ENCODE peak calls at places on chromosomes 16 and 17, in eight cellular contexts. S is HFF-Myc; I is IMR-90; L is foreskin fibroblast; R is Calu3; C is cardiac fibroblast; M is dorsolateral prefrontal cortex; J is CD8-positive, alpha-beta T cell. Z is an unnamed sample.

GRCh38 chr17:70086468-70086867 is 11.4 kb downstream of the KCNJ16 start:
- DNase-seq in R (no peak), S (no peak), J (no peak), L (no peak), I (peak), C (no peak), M (no peak), Z (no peak)

GRCh38 chr17:2055494-2056220 is 754 bp downstream of the HIC1 start:
- DNase-seq in R (no peak), C (peak), I (peak), J (no peak), S (no peak), M (no peak), L (peak), Z (peak)

GRCh38 chr17:21170829-21171228 is 43.1 kb downstream of the TMEM11 start:
- DNase-seq in C (no peak), J (no peak), M (no peak), R (no peak), L (no peak), S (no peak), I (no peak), Z (no peak)

GRCh38 chr16:62194828-62195227 is 158.6 kb upstream of the CDH8 start:
- DNase-seq in J (no peak), S (no peak), M (no peak), C (no peak), L (no peak), I (no peak), R (no peak), Z (peak)

GRCh38 chr17:21532763-21533385 is 156.7 kb downstream of the KCNJ12 start:
- DNase-seq in C (no peak), L (no peak), S (no peak), R (no peak), J (no peak), I (no peak), M (no peak), Z (peak)

GRCh38 chr17:27354491-27355081 is 60.7 kb downstream of the WSB1 start:
- DNase-seq in M (no peak), R (peak), S (no peak), I (no peak), C (no peak), L (peak), J (no peak), Z (peak)

GRCh38 chr16:4082474-4083044 is 33.7 kb downstream of the ADCY9 start:
- DNase-seq in M (no peak), C (no peak), I (no peak), S (no peak), J (no peak), L (no peak), R (no peak), Z (no peak)

GRCh38 chr17:8162997-8163977 is 539 bp upstream of the VAMP2 start:
- DNase-seq in S (no peak), L (peak), J (no peak), R (no peak), M (no peak), I (no peak), C (no peak), Z (no peak)

GRCh38 chr17:21680366-21680765 is 12.0 kb upstream of the KCNJ18 start:
- DNase-seq in I (no peak), J (no peak), R (no peak), S (no peak), M (peak), L (no peak), C (no peak), Z (no peak)

GRCh38 chr16:56450275-56450889 is 750 bp downstream of the NUDT21 start:
- DNase-seq in M (no peak), R (no peak), S (no peak), C (peak), I (peak), L (peak), J (no peak), Z (peak)

GRCh38 chr17:40060887-40061480 is 1.8 kb upstream of the THRA start:
- DNase-seq in I (no peak), S (no peak), J (no peak), R (peak), L (no peak), C (no peak), M (peak), Z (no peak)

GRCh38 chr16:84449156-84450140 is 55.0 kb downstream of the MEAK7 start:
- DNase-seq in S (no peak), M (peak), R (no peak), L (no peak), J (no peak), I (no peak), C (no peak), Z (no peak)

GRCh38 chr17:45794840-45795239 is 10.7 kb downstream of the CRHR1 start:
- DNase-seq in M (peak), R (peak), L (no peak), S (no peak), C (no peak), J (no peak), I (no peak), Z (no peak)

GRCh38 chr17:58327363-58328194 is 1.0 kb downstream of the TSPOAP1 start:
- DNase-seq in L (no peak), R (no peak), C (no peak), S (no peak), I (no peak), J (no peak), M (no peak), Z (no peak)

GRCh38 chr16:4404247-4404966 is 12.0 kb downstream of the CORO7 start:
- DNase-seq in C (peak), J (no peak), S (no peak), I (no peak), M (peak), L (peak), R (peak), Z (peak)

GRCh38 chr16:86063696-86064405 is 164.9 kb downstream of the IRF8 start:
- DNase-seq in I (no peak), R (no peak), M (no peak), J (no peak), C (no peak), S (no peak), L (no peak), Z (peak)

GRCh38 chr16:67475051-67475450 is 5.9 kb downstream of the ATP6V0D1 start:
- DNase-seq in I (no peak), S (no peak), M (no peak), L (no peak), C (no peak), J (no peak), R (no peak), Z (no peak)

GRCh38 chr16:7315813-7316212 is 16.8 kb upstream of the RBFOX1 start:
- DNase-seq in L (no peak), S (no peak), R (no peak), C (no peak), J (no peak), I (no peak), M (no peak), Z (no peak)

GRCh38 chr16:52265446-52265861 is 281.5 kb downstream of the TOX3 start:
- DNase-seq in S (no peak), J (no peak), M (no peak), I (no peak), C (no peak), R (no peak), L (no peak), Z (no peak)

GRCh38 chr16:16971042-16971441 is 499.7 kb downstream of the XYLT1 start:
- DNase-seq in J (no peak), S (no peak), M (no peak), R (no peak), I (no peak), C (no peak), L (no peak), Z (no peak)

GRCh38 chr16:85931596-85932402 is 32.8 kb downstream of the IRF8 start:
- DNase-seq in I (no peak), S (no peak), L (no peak), R (no peak), J (no peak), C (no peak), M (no peak), Z (no peak)

GRCh38 chr17:29039764-29040598 is 3.0 kb upstream of the PIPOX start:
- DNase-seq in I (peak), C (peak), S (peak), J (no peak), R (no peak), L (peak), M (no peak), Z (no peak)

GRCh38 chr17:8126306-8127066 is 2.6 kb upstream of the HES7 start:
- DNase-seq in M (no peak), J (no peak), C (peak), R (peak), S (no peak), L (peak), I (peak), Z (peak)

GRCh38 chr16:69443809-69444611 is 19.6 kb downstream of the CYB5B start:
- DNase-seq in J (peak), C (peak), S (no peak), I (peak), M (no peak), L (peak), R (no peak), Z (no peak)

GRCh38 chr17:74282587-74283370 is 8.7 kb downstream of the DNAI2 start:
- DNase-seq in R (no peak), C (no peak), L (no peak), J (peak), M (no peak), S (no peak), I (no peak), Z (peak)

DNA sequence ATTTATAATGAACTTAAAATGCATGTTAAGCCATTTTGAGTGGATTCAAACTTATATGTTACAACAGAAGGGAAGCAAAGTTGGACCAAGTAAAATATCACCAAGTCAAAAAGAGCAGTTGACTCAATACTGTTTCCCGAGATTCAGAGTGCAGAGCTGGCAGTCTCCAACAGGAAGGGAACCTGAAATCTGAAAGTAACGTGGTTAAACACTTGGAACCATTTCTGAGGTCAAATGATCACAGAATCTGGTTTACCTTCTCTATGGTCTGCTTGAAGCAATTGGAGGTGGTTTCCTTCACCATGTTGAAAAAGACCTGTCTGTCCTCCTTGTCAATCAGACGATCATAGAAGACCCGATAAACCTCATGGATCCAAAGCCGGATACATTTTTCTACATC is 86.5 kb downstream of the LYRM1 start:
- DNase-seq in C (no peak), L (no peak), I (no peak), R (no peak), J (no peak), M (no peak), S (no peak), Z (peak)
- TF ChIP-seq CTCF in C (no peak), L (no peak), I (no peak), R (no peak), J (no peak), M (no peak), S (no peak), Z (no peak)

GRCh38 chr16:5487728-5488127 is 390.1 kb upstream of the EEF2KMT start:
- DNase-seq in C (no peak), R (no peak), I (no peak), S (no peak), J (no peak), M (no peak), L (no peak), Z (no peak)

GRCh38 chr16:5488581-5488980 is 391.0 kb upstream of the EEF2KMT start:
- DNase-seq in J (no peak), L (no peak), M (no peak), S (no peak), C (no peak), R (no peak), I (no peak), Z (no peak)

GRCh38 chr16:5496013-5496412 is 398.4 kb upstream of the EEF2KMT start:
- DNase-seq in I (no peak), M (no peak), J (no peak), S (no peak), C (no peak), R (no peak), L (no peak), Z (no peak)

DNA sequence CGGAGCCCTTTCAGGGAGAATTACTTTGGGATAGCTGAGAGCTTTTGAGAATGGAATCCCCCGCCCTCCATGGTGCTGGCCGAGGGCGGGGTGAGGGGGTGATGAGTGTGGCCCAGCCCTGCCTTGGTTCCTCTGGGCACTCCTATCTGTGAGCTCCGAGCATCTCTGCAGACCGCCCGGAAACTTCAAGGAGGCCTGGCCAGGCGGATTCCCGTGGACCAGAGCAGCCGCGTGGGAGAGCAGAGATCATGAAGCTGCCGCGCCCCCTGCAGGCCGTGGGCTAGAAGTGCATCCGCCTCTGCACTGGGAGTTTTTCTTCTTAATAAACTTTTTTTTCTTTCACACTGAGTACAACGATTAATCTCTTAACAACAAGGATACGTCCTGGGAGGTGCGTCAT is 392.9 kb upstream of the EEF2KMT start:
- DNase-seq in C (no peak), J (no peak), L (peak), S (no peak), M (peak), I (no peak), R (peak), Z (peak)
- TF ChIP-seq CTCF in C (peak), J (peak), L (peak), S (peak), M (peak), I (no peak), R (peak), Z (peak)

GRCh38 chr16:13076878-13077277 is 175.5 kb downstream of the SHISA9 start:
- DNase-seq in C (no peak), S (no peak), L (no peak), J (no peak), I (no peak), M (no peak), R (no peak), Z (no peak)
- TF ChIP-seq CTCF in C (no peak), S (no peak), L (no peak), J (no peak), I (no peak), M (no peak), R (no peak), Z (no peak)

GRCh38 chr16:24525970-24526559 is 13.3 kb upstream of the RBBP6 start:
- DNase-seq in C (peak), I (no peak), S (no peak), L (peak), R (no peak), J (no peak), M (no peak), Z (no peak)

GRCh38 chr16:24524855-24525652 is 14.3 kb upstream of the RBBP6 start:
- DNase-seq in S (no peak), R (no peak), L (peak), J (no peak), I (no peak), M (no peak), C (peak), Z (no peak)

GRCh38 chr16:24523569-24523968 is 15.8 kb upstream of the RBBP6 start:
- DNase-seq in S (no peak), L (peak), J (no peak), R (no peak), C (no peak), I (no peak), M (no peak), Z (no peak)

GRCh38 chr16:24522751-24523150 is 16.6 kb upstream of the RBBP6 start:
- DNase-seq in J (no peak), S (no peak), R (no peak), C (no peak), L (no peak), I (no peak), M (no peak), Z (no peak)

GRCh38 chr16:24526701-24527470 is 12.5 kb upstream of the RBBP6 start:
- DNase-seq in S (no peak), M (no peak), J (no peak), C (no peak), L (no peak), R (no peak), I (no peak), Z (no peak)
- TF ChIP-seq CTCF in S (no peak), M (no peak), J (no peak), C (no peak), L (no peak), R (no peak), I (no peak), Z (no peak)

GRCh38 chr17:79090503-79091372 is 16.1 kb downstream of the ENGASE start:
- DNase-seq in I (no peak), S (no peak), R (no peak), C (peak), M (no peak), J (no peak), L (peak), Z (peak)
- TF ChIP-seq CTCF in I (peak), S (peak), R (no peak), C (peak), M (peak), J (no peak), L (peak), Z (no peak)

DNA sequence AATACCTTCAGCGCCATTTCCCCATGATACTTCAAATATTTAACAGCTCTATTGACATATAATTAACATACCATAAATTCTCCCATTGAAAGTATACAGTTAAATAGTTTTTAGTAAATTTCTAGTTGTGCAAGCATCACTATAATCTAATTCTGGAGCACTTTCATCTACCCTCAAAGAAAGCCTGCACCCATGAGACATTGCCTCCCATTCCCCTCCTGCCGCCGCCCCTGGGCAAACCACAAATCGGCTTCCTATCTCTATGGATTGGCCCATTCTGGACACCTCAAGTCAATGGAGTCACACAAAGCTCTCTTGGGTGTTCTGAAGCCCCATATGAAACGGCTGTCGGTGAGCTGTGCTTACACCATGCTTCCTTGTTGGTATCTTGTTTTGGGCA is 77.3 kb upstream of the CBX4 start:
- DNase-seq in C (no peak), J (no peak), M (no peak), S (no peak), L (no peak), R (no peak), I (no peak), Z (no peak)
- TF ChIP-seq CTCF in C (no peak), J (no peak), M (no peak), S (no peak), L (no peak), R (no peak), I (no peak), Z (no peak)

DNA sequence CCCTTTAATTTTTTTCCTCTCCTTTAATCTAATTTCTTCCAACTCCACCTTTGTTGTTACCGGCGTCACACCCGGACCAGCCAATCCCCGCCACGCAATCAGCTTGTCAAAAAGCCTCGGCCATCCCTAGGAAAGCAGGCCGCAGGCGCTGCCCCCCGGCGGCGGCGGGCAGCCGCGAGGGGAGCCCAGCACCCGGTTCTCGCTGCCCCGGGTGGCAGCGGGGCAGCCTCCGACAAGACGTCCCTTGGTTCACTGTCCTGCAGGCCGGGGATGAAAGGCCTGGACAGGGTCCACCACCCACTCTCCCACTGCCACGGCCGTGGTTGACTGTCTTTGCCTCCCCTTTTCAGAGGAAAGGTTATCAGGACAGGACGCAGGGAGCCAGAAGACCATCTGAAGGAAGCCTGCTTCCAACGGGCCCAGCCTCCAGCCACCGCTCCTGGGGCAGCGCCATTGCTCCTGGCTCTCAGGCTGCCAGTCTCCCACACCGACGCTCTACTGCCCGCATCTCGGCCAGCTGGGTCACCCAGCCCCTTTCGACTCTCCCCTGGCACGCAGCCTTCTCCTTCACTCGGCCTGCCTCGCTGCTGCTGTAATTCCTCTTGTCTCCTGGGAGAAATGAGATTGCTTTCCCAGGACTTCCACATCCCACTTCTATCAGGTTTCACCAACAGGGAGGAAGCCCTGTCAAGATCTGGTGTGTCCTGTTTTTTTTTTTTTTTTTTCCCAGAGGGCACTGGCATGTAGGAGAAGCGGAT is 2.8 kb upstream of the UBTF start:
- DNase-seq in M (peak), R (peak), I (peak), L (peak), S (no peak), J (no peak), C (peak), Z (peak)
- TF ChIP-seq CTCF in M (peak), R (no peak), I (peak), L (no peak), S (peak), J (no peak), C (no peak), Z (no peak)

GRCh38 chr16:78228704-78229103 is 129.2 kb downstream of the WWOX start:
- DNase-seq in S (no peak), M (no peak), L (no peak), C (no peak), R (no peak), J (no peak), I (no peak), Z (no peak)

GRCh38 chr16:78224342-78224741 is 124.9 kb downstream of the WWOX start:
- DNase-seq in C (no peak), M (no peak), I (no peak), L (no peak), R (no peak), S (no peak), J (no peak), Z (no peak)

GRCh38 chr16:78230832-78231231 is 131.4 kb downstream of the WWOX start:
- DNase-seq in S (no peak), I (peak), C (peak), R (no peak), L (no peak), J (no peak), M (no peak), Z (no peak)

GRCh38 chr16:78227855-78228254 is 128.4 kb downstream of the WWOX start:
- DNase-seq in C (no peak), S (no peak), J (no peak), L (no peak), R (peak), M (no peak), I (no peak), Z (no peak)
- TF ChIP-seq CTCF in C (no peak), S (no peak), J (no peak), L (no peak), R (peak), M (no peak), I (peak), Z (no peak)